ENCODE peak calls at places on chromosome 4, in ten cellular contexts. One of them, this sample, is unnamed.

GRCh38 chr4:151318310-151319006 is 6.9 kb downstream of the SH3D19 start:
- DNase-seq in lung microvascular endothelial cell: no peak
- DNase-seq in heart right ventricle: no peak
- DNase-seq in stimulated activated CD8-positive, alpha-beta memory T cell treated with anti-CD3 and anti-CD28 coated beads, Interleukin-7, amount 100 ng/mL, for 4 hours: no peak
- DNase-seq in Ammon's horn: no peak
- DNase-seq in upper lobe of right lung: no peak
- DNase-seq in frontal cortex: no peak
- DNase-seq in NCI-H1105: no peak
- DNase-seq in left lung: no peak
- DNase-seq in BJ: no peak
- DNase-seq in this sample: no peak

GRCh38 chr4:177108708-177109107 is 201.0 kb upstream of the NEIL3 start:
- DNase-seq in frontal cortex: no peak
- DNase-seq in lung microvascular endothelial cell: peak
- DNase-seq in Ammon's horn: no peak
- DNase-seq in heart right ventricle: no peak
- DNase-seq in stimulated activated CD8-positive, alpha-beta memory T cell treated with anti-CD3 and anti-CD28 coated beads, Interleukin-7, amount 100 ng/mL, for 4 hours: no peak
- DNase-seq in BJ: no peak
- DNase-seq in upper lobe of right lung: no peak
- DNase-seq in left lung: no peak
- DNase-seq in NCI-H1105: no peak
- DNase-seq in this sample: no peak

GRCh38 chr4:150371869-150372268 is 210.1 kb upstream of the MAB21L2 start:
- DNase-seq in frontal cortex: no peak
- DNase-seq in BJ: no peak
- DNase-seq in NCI-H1105: no peak
- DNase-seq in upper lobe of right lung: no peak
- DNase-seq in left lung: no peak
- DNase-seq in Ammon's horn: no peak
- DNase-seq in heart right ventricle: no peak
- DNase-seq in stimulated activated CD8-positive, alpha-beta memory T cell treated with anti-CD3 and anti-CD28 coated beads, Interleukin-7, amount 100 ng/mL, for 4 hours: no peak
- DNase-seq in lung microvascular endothelial cell: no peak
- DNase-seq in this sample: no peak

GRCh38 chr4:130210871-130211270 is 1114.9 kb downstream of the C4orf33 start:
- DNase-seq in BJ: peak
- DNase-seq in lung microvascular endothelial cell: no peak
- DNase-seq in stimulated activated CD8-positive, alpha-beta memory T cell treated with anti-CD3 and anti-CD28 coated beads, Interleukin-7, amount 100 ng/mL, for 4 hours: no peak
- DNase-seq in upper lobe of right lung: no peak
- DNase-seq in heart right ventricle: no peak
- DNase-seq in Ammon's horn: no peak
- DNase-seq in frontal cortex: no peak
- DNase-seq in NCI-H1105: no peak
- DNase-seq in left lung: no peak
- DNase-seq in this sample: no peak

GRCh38 chr4:168632246-168632832 is 135.5 kb downstream of the PALLD start:
- DNase-seq in left lung: no peak
- DNase-seq in lung microvascular endothelial cell: no peak
- DNase-seq in upper lobe of right lung: no peak
- DNase-seq in frontal cortex: no peak
- DNase-seq in heart right ventricle: no peak
- DNase-seq in Ammon's horn: no peak
- DNase-seq in NCI-H1105: no peak
- DNase-seq in stimulated activated CD8-positive, alpha-beta memory T cell treated with anti-CD3 and anti-CD28 coated beads, Interleukin-7, amount 100 ng/mL, for 4 hours: no peak
- DNase-seq in BJ: no peak
- DNase-seq in this sample: no peak

GRCh38 chr4:121462660-121463261 is 81.9 kb upstream of the QRFPR start:
- DNase-seq in BJ: peak
- DNase-seq in frontal cortex: peak
- DNase-seq in upper lobe of right lung: no peak
- DNase-seq in NCI-H1105: no peak
- DNase-seq in stimulated activated CD8-positive, alpha-beta memory T cell treated with anti-CD3 and anti-CD28 coated beads, Interleukin-7, amount 100 ng/mL, for 4 hours: no peak
- DNase-seq in lung microvascular endothelial cell: peak
- DNase-seq in Ammon's horn: peak
- DNase-seq in left lung: no peak
- DNase-seq in heart right ventricle: no peak
- DNase-seq in this sample: peak

GRCh38 chr4:173468314-173468713 is 61.7 kb downstream of the HAND2 start:
- DNase-seq in lung microvascular endothelial cell: no peak
- DNase-seq in upper lobe of right lung: no peak
- DNase-seq in heart right ventricle: no peak
- DNase-seq in stimulated activated CD8-positive, alpha-beta memory T cell treated with anti-CD3 and anti-CD28 coated beads, Interleukin-7, amount 100 ng/mL, for 4 hours: no peak
- DNase-seq in Ammon's horn: no peak
- DNase-seq in BJ: no peak
- DNase-seq in left lung: no peak
- DNase-seq in frontal cortex: no peak
- DNase-seq in NCI-H1105: no peak
- DNase-seq in this sample: no peak

GRCh38 chr4:137755033-137755471 is 222.8 kb upstream of the PCDH18 start:
- DNase-seq in lung microvascular endothelial cell: no peak
- DNase-seq in heart right ventricle: no peak
- DNase-seq in left lung: no peak
- DNase-seq in upper lobe of right lung: no peak
- DNase-seq in stimulated activated CD8-positive, alpha-beta memory T cell treated with anti-CD3 and anti-CD28 coated beads, Interleukin-7, amount 100 ng/mL, for 4 hours: no peak
- DNase-seq in frontal cortex: no peak
- DNase-seq in BJ: peak
- DNase-seq in Ammon's horn: no peak
- DNase-seq in NCI-H1105: no peak
- DNase-seq in this sample: no peak

GRCh38 chr4:183185018-183185417 is 86.0 kb downstream of the WWC2 start:
- DNase-seq in Ammon's horn: no peak
- DNase-seq in upper lobe of right lung: no peak
- DNase-seq in lung microvascular endothelial cell: peak
- DNase-seq in stimulated activated CD8-positive, alpha-beta memory T cell treated with anti-CD3 and anti-CD28 coated beads, Interleukin-7, amount 100 ng/mL, for 4 hours: no peak
- DNase-seq in frontal cortex: no peak
- DNase-seq in BJ: no peak
- DNase-seq in NCI-H1105: no peak
- DNase-seq in heart right ventricle: no peak
- DNase-seq in left lung: no peak
- DNase-seq in this sample: no peak

GRCh38 chr4:5757091-5757490 is 46.1 kb downstream of the EVC start:
- DNase-seq in lung microvascular endothelial cell: no peak
- DNase-seq in BJ: no peak
- DNase-seq in left lung: no peak
- DNase-seq in upper lobe of right lung: peak
- DNase-seq in heart right ventricle: no peak
- DNase-seq in NCI-H1105: no peak
- DNase-seq in frontal cortex: no peak
- DNase-seq in Ammon's horn: no peak
- DNase-seq in stimulated activated CD8-positive, alpha-beta memory T cell treated with anti-CD3 and anti-CD28 coated beads, Interleukin-7, amount 100 ng/mL, for 4 hours: no peak
- DNase-seq in this sample: no peak

GRCh38 chr4:16259531-16260246 is 33.4 kb upstream of the TAPT1 start:
- DNase-seq in stimulated activated CD8-positive, alpha-beta memory T cell treated with anti-CD3 and anti-CD28 coated beads, Interleukin-7, amount 100 ng/mL, for 4 hours: no peak
- DNase-seq in left lung: no peak
- DNase-seq in BJ: no peak
- DNase-seq in upper lobe of right lung: no peak
- DNase-seq in Ammon's horn: peak
- DNase-seq in lung microvascular endothelial cell: no peak
- DNase-seq in heart right ventricle: no peak
- DNase-seq in NCI-H1105: no peak
- DNase-seq in frontal cortex: no peak
- DNase-seq in this sample: no peak

GRCh38 chr4:99755223-99755944 is 61.2 kb upstream of the DAPP1 start:
- DNase-seq in NCI-H1105: no peak
- DNase-seq in left lung: no peak
- DNase-seq in lung microvascular endothelial cell: no peak
- DNase-seq in upper lobe of right lung: no peak
- DNase-seq in frontal cortex: no peak
- DNase-seq in Ammon's horn: no peak
- DNase-seq in stimulated activated CD8-positive, alpha-beta memory T cell treated with anti-CD3 and anti-CD28 coated beads, Interleukin-7, amount 100 ng/mL, for 4 hours: no peak
- DNase-seq in BJ: no peak
- DNase-seq in heart right ventricle: no peak
- DNase-seq in this sample: no peak

GRCh38 chr4:4333265-4333706 is 43.2 kb downstream of the ZBTB49 start:
- DNase-seq in heart right ventricle: peak
- DNase-seq in lung microvascular endothelial cell: no peak
- DNase-seq in frontal cortex: no peak
- DNase-seq in NCI-H1105: no peak
- DNase-seq in left lung: peak
- DNase-seq in upper lobe of right lung: peak
- DNase-seq in stimulated activated CD8-positive, alpha-beta memory T cell treated with anti-CD3 and anti-CD28 coated beads, Interleukin-7, amount 100 ng/mL, for 4 hours: no peak
- DNase-seq in Ammon's horn: no peak
- DNase-seq in BJ: peak
- DNase-seq in this sample: no peak

GRCh38 chr4:169649545-169650226 is 29.3 kb downstream of the CLCN3 start:
- DNase-seq in upper lobe of right lung: no peak
- DNase-seq in BJ: no peak
- DNase-seq in lung microvascular endothelial cell: no peak
- DNase-seq in Ammon's horn: no peak
- DNase-seq in NCI-H1105: no peak
- DNase-seq in heart right ventricle: peak
- DNase-seq in frontal cortex: no peak
- DNase-seq in stimulated activated CD8-positive, alpha-beta memory T cell treated with anti-CD3 and anti-CD28 coated beads, Interleukin-7, amount 100 ng/mL, for 4 hours: no peak
- DNase-seq in left lung: no peak
- DNase-seq in this sample: no peak